ENCODE peak calls at places on chromosome 12, in four cellular contexts. H is A549, O is H1, B is HepG2. W is an unnamed sample.

GRCh38 chr12:75831413-75831812 is 200.2 kb downstream of the PHLDA1 start:
- DNase-seq in H (no peak), O (no peak), B (no peak), W (no peak)

GRCh38 chr12:27901959-27902358 is 70.6 kb downstream of the PTHLH start:
- DNase-seq in H (no peak), O (no peak), B (no peak), W (no peak)

GRCh38 chr12:98440165-98440581 is 75.2 kb upstream of the TMPO start:
- DNase-seq in H (peak), O (no peak), B (no peak), W (peak)

GRCh38 chr12:77347009-77347408 is 281.6 kb upstream of the E2F7 start:
- DNase-seq in H (no peak), O (no peak), B (no peak), W (no peak)

GRCh38 chr12:57008113-57008687 is 1.9 kb upstream of the ZBTB39 start:
- DNase-seq in H (peak), O (no peak), B (peak), W (no peak)

GRCh38 chr12:143964-144649 is 69.8 kb downstream of the SLC6A12 start:
- DNase-seq in H (no peak), O (no peak), B (peak), W (no peak)

GRCh38 chr12:122946690-122947271 is 19.5 kb downstream of the ABCB9 start:
- DNase-seq in H (peak), O (no peak), B (peak), W (peak)

GRCh38 chr12:106252056-106252455 is 4.2 kb upstream of the CKAP4 start:
- DNase-seq in H (no peak), O (peak), B (no peak), W (no peak)

GRCh38 chr12:76284816-76285750 is 63.1 kb downstream of the BBS10 start:
- DNase-seq in H (peak), O (no peak), B (peak), W (no peak)

GRCh38 chr12:12016284-12017100 is 54.2 kb upstream of the BCL2L14 start:
- DNase-seq in H (no peak), O (no peak), B (no peak), W (no peak)

GRCh38 chr12:109735051-109735521 is 21.5 kb downstream of the FAM222A start:
- DNase-seq in H (no peak), O (peak), B (no peak), W (no peak)

GRCh38 chr12:109737631-109738030 is 24.0 kb downstream of the FAM222A start:
- DNase-seq in H (no peak), O (no peak), B (peak), W (no peak)

GRCh38 chr12:109735825-109736551 is 22.4 kb downstream of the FAM222A start:
- DNase-seq in H (no peak), O (peak), B (no peak), W (no peak)

GRCh38 chr12:109737111-109737510 is 23.5 kb downstream of the FAM222A start:
- DNase-seq in H (no peak), O (no peak), B (no peak), W (no peak)

DNA sequence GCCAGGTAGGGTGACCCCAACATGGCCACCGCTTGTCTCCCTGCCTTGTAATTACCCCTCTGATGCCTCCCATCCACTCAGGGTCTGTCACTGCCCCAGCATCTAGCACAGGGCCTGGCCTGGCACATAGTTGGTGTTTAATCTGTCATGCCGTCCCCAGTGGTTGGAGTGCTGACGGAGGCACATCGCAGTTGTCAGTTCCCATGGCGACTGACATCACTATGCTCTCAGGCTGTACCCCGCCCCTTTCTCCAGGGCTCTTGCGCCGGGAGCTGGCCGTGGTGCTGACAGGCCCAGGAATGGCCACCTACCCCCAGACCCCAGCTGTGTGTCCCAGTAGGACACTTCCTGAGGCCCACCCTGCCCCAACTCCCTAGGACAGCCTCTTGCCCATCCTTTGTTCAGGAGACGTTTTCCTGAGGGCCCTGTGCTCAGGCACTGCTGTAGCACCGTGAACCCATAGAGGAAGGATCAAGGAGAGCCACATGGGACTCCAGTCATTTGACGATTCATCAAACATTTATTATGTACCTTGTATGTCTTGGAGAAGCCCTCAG is 23.0 kb downstream of the FAM222A start:
- DNase-seq in H (peak), O (peak), B (peak), W (peak)
- TF ChIP-seq RNF2 in H (no peak), O (no peak), B (no peak), W (no peak)

GRCh38 chr12:124737772-124738635 is 125.7 kb downstream of the SCARB1 start:
- DNase-seq in H (no peak), O (no peak), B (no peak), W (no peak)

GRCh38 chr12:124737040-124737419 is 126.6 kb downstream of the SCARB1 start:
- DNase-seq in H (no peak), O (no peak), B (no peak), W (no peak)

GRCh38 chr12:124734224-124734788 is 129.4 kb downstream of the SCARB1 start:
- DNase-seq in H (peak), O (peak), B (peak), W (peak)

GRCh38 chr12:124738636-124739467 is 124.8 kb downstream of the SCARB1 start:
- DNase-seq in H (no peak), O (no peak), B (peak), W (no peak)

DNA sequence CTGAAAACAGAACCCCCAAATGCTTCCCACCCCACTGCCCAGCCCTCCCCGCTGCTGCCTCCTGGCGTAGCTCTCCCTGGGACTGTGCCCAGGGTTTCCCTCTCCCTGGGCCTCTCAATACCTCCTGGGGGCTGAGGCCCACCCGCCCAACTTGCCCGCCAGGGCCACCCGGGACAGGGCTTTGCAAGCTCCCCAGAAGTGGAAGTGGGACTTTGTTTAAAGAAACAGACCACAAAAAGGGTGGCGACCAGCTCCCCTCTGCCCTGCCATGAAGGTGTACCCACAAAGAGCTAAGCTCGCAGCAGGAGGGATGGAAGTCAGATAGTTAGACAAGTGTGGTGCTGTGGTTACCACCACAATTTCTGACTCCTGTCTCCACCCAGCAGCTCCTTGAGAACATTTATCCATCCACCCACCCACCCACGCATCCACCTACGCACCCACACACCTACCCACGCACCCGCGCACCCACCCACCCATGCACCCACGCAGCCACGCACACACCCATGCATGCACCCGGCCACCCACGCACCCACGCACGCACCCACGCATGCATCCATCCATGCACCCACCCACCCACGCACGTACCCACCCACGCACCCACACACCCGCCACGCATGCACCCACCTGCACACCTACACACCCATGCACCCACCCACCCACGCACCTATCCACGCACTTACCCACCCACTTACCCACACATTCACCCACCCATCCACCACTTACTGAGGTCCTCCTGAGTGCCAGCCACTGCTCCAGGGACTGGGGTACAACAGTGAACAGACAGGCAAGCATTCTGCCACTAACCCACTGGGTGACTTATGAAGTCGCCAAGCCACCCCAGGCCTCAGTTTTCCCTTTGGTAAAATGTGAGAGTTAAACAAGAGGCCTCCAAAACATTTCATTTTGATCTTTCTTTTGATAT is 127.3 kb downstream of the SCARB1 start:
- DNase-seq in H (no peak), O (no peak), B (no peak), W (no peak)
- TF ChIP-seq RNF2 in H (no peak), O (no peak), B (no peak), W (no peak)

GRCh38 chr12:126914170-126914796 is 1352.7 kb upstream of the TMEM132C start:
- DNase-seq in H (no peak), O (no peak), B (no peak), W (peak)
- TF ChIP-seq RNF2 in H (no peak), O (no peak), B (no peak), W (no peak)

GRCh38 chr12:67444542-67444941 is 175.4 kb downstream of the CAND1 start:
- DNase-seq in H (no peak), O (no peak), B (no peak), W (no peak)
- TF ChIP-seq RNF2 in H (no peak), O (no peak), B (no peak), W (no peak)

GRCh38 chr12:50243507-50243906 is 39.8 kb downstream of the LIMA1 start:
- DNase-seq in H (no peak), O (no peak), B (no peak), W (no peak)
- TF ChIP-seq RNF2 in H (no peak), O (no peak), B (no peak), W (no peak)

W was measured in K562.